ENCODE peak calls at places on chromosomes 7 and 10, in eight cellular contexts. U is NCI-H1417; L is activated naive CD4-positive, alpha-beta T cell; X is mesothelial cell of epicardium; G is EH; Y is hepatic stellate cell; Q is neural progenitor cell; W is H9. M is an unnamed sample.
A peak's percentile ranks its signal among the peaks of the same experiment; 100 is the strongest.

GRCh38 chr7:120407015-120407414 is 134.0 kb downstream of the KCND2 start:
- DNase-seq in L (no peak), G (no peak), Q (no peak), W (no peak), Y (no peak), U (no peak), X (no peak), M (no peak)

GRCh38 chr10:101354584-101355070 is 662 bp downstream of the BTRC start:
- DNase-seq in G (no peak), Q (no peak), X (no peak), L (no peak), U (no peak), Y (no peak), W (no peak), M (no peak)

GRCh38 chr7:36110584-36110983 is 42.5 kb upstream of the EEPD1 start:
- DNase-seq in X (no peak), G (no peak), U (no peak), Q (no peak), W (no peak), L (no peak), Y (no peak), M (no peak)

GRCh38 chr10:3241128-3242057 is 68.8 kb upstream of the PITRM1 start:
- DNase-seq in U (no peak), W (no peak), Q (no peak), Y (no peak), G (no peak), X (no peak), L (no peak), M (no peak)

GRCh38 chr7:144653449-144653848 is 182.4 kb downstream of the TPK1 start:
- DNase-seq in Y (no peak), L (no peak), X (no peak), Q (no peak), W (no peak), U (peak; percentile 42), G (no peak), M (no peak)

GRCh38 chr7:4169505-4169904 is 512.6 kb upstream of the FOXK1 start:
- DNase-seq in U (no peak), G (no peak), X (no peak), Q (no peak), W (no peak), Y (no peak), L (no peak), M (no peak)

GRCh38 chr7:117219485-117219884 is 103.4 kb downstream of the WNT2 start:
- DNase-seq in Y (no peak), W (no peak), Q (no peak), U (no peak), G (peak; percentile 36), X (no peak), L (no peak), M (no peak)

GRCh38 chr7:33781167-33781566 is 124.2 kb upstream of the BMPER start:
- DNase-seq in W (no peak), Q (no peak), U (no peak), G (no peak), Y (no peak), L (no peak), X (no peak), M (no peak)

GRCh38 chr7:148084138-148084537 is 506.4 kb upstream of the C7orf33 start:
- DNase-seq in W (peak; percentile 64), L (no peak), U (peak; percentile 93), Y (peak; percentile 8), Q (peak; percentile 80), X (peak; percentile 76), G (peak; percentile 15), M (peak; percentile 55)

GRCh38 chr10:110410329-110411046 is 87.2 kb upstream of the DUSP5 start:
- DNase-seq in L (no peak), W (no peak), X (peak; percentile 65), Y (peak; percentile 92), U (no peak), Q (no peak), G (peak; percentile 99), M (peak; percentile 58)

GRCh38 chr7:156063241-156063810 is 251.1 kb upstream of the SHH start:
- DNase-seq in G (no peak), X (no peak), L (no peak), Q (no peak), U (no peak), W (no peak), Y (no peak), M (no peak)

GRCh38 chr10:97426776-97427570 is 982 bp downstream of the PGAM1 start:
- DNase-seq in W (no peak), G (peak; percentile 33), Q (peak; percentile 45), U (peak; percentile 20), L (no peak), Y (no peak), X (no peak), M (no peak)

GRCh38 chr7:821688-822087 is 10.6 kb upstream of the SUN1 start:
- DNase-seq in L (no peak), U (no peak), Y (no peak), G (no peak), Q (no peak), X (no peak), W (no peak), M (no peak)

GRCh38 chr7:151454306-151454705 is 14.4 kb upstream of the CRYGN start:
- DNase-seq in G (peak; percentile 40), Q (peak; percentile 38), X (peak; percentile 36), W (no peak), L (no peak), U (no peak), Y (no peak), M (no peak)

GRCh38 chr7:106329408-106329807 is 44.6 kb upstream of the NAMPT start:
- DNase-seq in Y (no peak), W (no peak), U (no peak), Q (no peak), L (no peak), G (peak; percentile 57), X (no peak), M (no peak)

GRCh38 chr7:33191326-33191725 is 62.0 kb downstream of the BBS9 start:
- DNase-seq in Y (no peak), L (no peak), U (peak; percentile 7), X (no peak), Q (no peak), W (peak; percentile 39), G (no peak), M (no peak)

GRCh38 chr7:40447345-40447744 is 312.5 kb downstream of the SUGCT start:
- DNase-seq in Q (peak; percentile 13), X (no peak), U (no peak), G (no peak), L (no peak), W (no peak), Y (no peak), M (no peak)

GRCh38 chr7:110762514-110762913 is 328.4 kb upstream of the LRRN3 start:
- DNase-seq in L (no peak), Q (no peak), W (no peak), G (no peak), Y (no peak), X (no peak), U (peak; percentile 79), M (no peak)

GRCh38 chr10:89426230-89426868 is 12.0 kb downstream of the IFIT5 start:
- DNase-seq in L (no peak), Y (peak; percentile 32), Q (peak; percentile 60), W (no peak), X (no peak), U (peak; percentile 62), G (peak; percentile 73), M (peak; percentile 68)

GRCh38 chr10:100909506-100910260 is 3.1 kb upstream of the SLF2 start:
- DNase-seq in Y (no peak), W (no peak), X (no peak), U (peak; percentile 25), G (peak; percentile 37), Q (peak; percentile 41), L (no peak), M (no peak)

GRCh38 chr10:94212876-94213595 is 149.7 kb downstream of the NOC3L start:
- DNase-seq in Q (no peak), Y (no peak), W (no peak), U (no peak), L (no peak), G (no peak), X (no peak), M (no peak)

GRCh38 chr7:54991341-54991740 is 27.5 kb upstream of the EGFR start:
- DNase-seq in X (no peak), G (no peak), L (no peak), Q (no peak), Y (no peak), W (no peak), U (no peak), M (no peak)

GRCh38 chr7:35035511-35035921 is 1.8 kb downstream of the DPY19L1 start:
- DNase-seq in W (no peak), L (no peak), X (no peak), U (peak; percentile 71), G (peak; percentile 61), Q (peak; percentile 68), Y (peak; percentile 21), M (peak; percentile 31)

GRCh38 chr7:353746-354325 is 63.9 kb downstream of the FOXL3 start:
- DNase-seq in Y (no peak), L (no peak), X (no peak), W (no peak), U (no peak), G (peak; percentile 66), Q (no peak), M (no peak)

GRCh38 chr7:139984642-139985539 is 77.9 kb downstream of the PARP12 start:
- DNase-seq in Y (no peak), G (no peak), X (no peak), L (no peak), W (no peak), U (no peak), Q (no peak), M (no peak)

GRCh38 chr7:139582130-139582650 is 58.7 kb downstream of the CLEC2L start:
- DNase-seq in U (no peak), L (no peak), X (peak; percentile 25), Y (no peak), G (no peak), Q (no peak), W (no peak), M (no peak)

GRCh38 chr10:126001579-126001978 is 105.2 kb downstream of the FANK1 start:
- DNase-seq in G (peak; percentile 84), W (no peak), Y (peak; percentile 60), L (no peak), U (no peak), X (no peak), Q (no peak), M (no peak)

GRCh38 chr7:96004598-96004997 is 232.2 kb downstream of the DYNC1I1 start:
- DNase-seq in G (peak; percentile 23), Y (no peak), X (no peak), U (no peak), Q (no peak), W (no peak), L (no peak), M (no peak)

GRCh38 chr10:97724341-97724941 is 10.9 kb downstream of the MARVELD1 start:
- DNase-seq in U (no peak), G (peak; percentile 69), L (no peak), Y (no peak), Q (no peak), X (no peak), W (no peak), M (no peak)

M was measured in iPS-NIHi11.